ENCODE peak calls at places on chromosomes 1 and 21, in eight cellular contexts. One of them, this sample, is unnamed.

GRCh38 chr1:12745126-12745991 is 641 bp upstream of the CFAP107 start:
- DNase-seq in HL-60: no peak
- DNase-seq in HepG2: no peak
- DNase-seq in PC-3: no peak
- DNase-seq in breast epithelium: no peak
- DNase-seq in bronchial epithelial cell: no peak
- DNase-seq in activated CD8-positive, alpha-beta T cell treated with anti-CD3 and anti-CD28 coated beads for 36 hours: no peak
- DNase-seq in pancreas: no peak
- DNase-seq in this sample: no peak

GRCh38 chr1:55974714-55975441 is 604.5 kb downstream of the PLPP3 start:
- DNase-seq in HL-60: no peak
- DNase-seq in pancreas: no peak
- DNase-seq in activated CD8-positive, alpha-beta T cell treated with anti-CD3 and anti-CD28 coated beads for 36 hours: no peak
- DNase-seq in HepG2: no peak
- DNase-seq in breast epithelium: no peak
- DNase-seq in bronchial epithelial cell: no peak
- DNase-seq in PC-3: peak; percentile 50
- DNase-seq in this sample: no peak

GRCh38 chr1:245434285-245434684 is 279.5 kb downstream of the KIF26B start:
- DNase-seq in activated CD8-positive, alpha-beta T cell treated with anti-CD3 and anti-CD28 coated beads for 36 hours: no peak
- DNase-seq in pancreas: no peak
- DNase-seq in bronchial epithelial cell: no peak
- DNase-seq in HL-60: no peak
- DNase-seq in breast epithelium: no peak
- DNase-seq in PC-3: no peak
- DNase-seq in HepG2: no peak
- DNase-seq in this sample: no peak

GRCh38 chr21:32702702-32703101 is 25.1 kb downstream of the SYNJ1 start:
- DNase-seq in HepG2: no peak
- DNase-seq in pancreas: no peak
- DNase-seq in HL-60: no peak
- DNase-seq in activated CD8-positive, alpha-beta T cell treated with anti-CD3 and anti-CD28 coated beads for 36 hours: no peak
- DNase-seq in breast epithelium: no peak
- DNase-seq in PC-3: peak; percentile 53
- DNase-seq in bronchial epithelial cell: peak; percentile 87
- DNase-seq in this sample: no peak

GRCh38 chr1:77412069-77412793 is 130.4 kb downstream of the AK5 start:
- DNase-seq in activated CD8-positive, alpha-beta T cell treated with anti-CD3 and anti-CD28 coated beads for 36 hours: no peak
- DNase-seq in breast epithelium: no peak
- DNase-seq in PC-3: peak; percentile 92
- DNase-seq in bronchial epithelial cell: peak; percentile 42
- DNase-seq in pancreas: no peak
- DNase-seq in HL-60: peak; percentile 76
- DNase-seq in HepG2: no peak
- DNase-seq in this sample: no peak

GRCh38 chr21:25350056-25350455 is 257.2 kb downstream of the MRPL39 start:
- DNase-seq in pancreas: no peak
- DNase-seq in HL-60: no peak
- DNase-seq in activated CD8-positive, alpha-beta T cell treated with anti-CD3 and anti-CD28 coated beads for 36 hours: peak; percentile 77
- DNase-seq in bronchial epithelial cell: no peak
- DNase-seq in breast epithelium: no peak
- DNase-seq in PC-3: peak; percentile 78
- DNase-seq in HepG2: no peak
- DNase-seq in this sample: no peak

GRCh38 chr1:25795955-25796806 is 3.8 kb upstream of the SELENON start:
- DNase-seq in HepG2: no peak
- DNase-seq in breast epithelium: peak; percentile 79
- DNase-seq in HL-60: no peak
- DNase-seq in PC-3: peak; percentile 16
- DNase-seq in pancreas: peak; percentile 66
- DNase-seq in bronchial epithelial cell: peak; percentile 68
- DNase-seq in activated CD8-positive, alpha-beta T cell treated with anti-CD3 and anti-CD28 coated beads for 36 hours: peak; percentile 84
- DNase-seq in this sample: no peak

GRCh38 chr1:60809204-60809985 is 273.0 kb upstream of the NFIA start:
- DNase-seq in bronchial epithelial cell: no peak
- DNase-seq in activated CD8-positive, alpha-beta T cell treated with anti-CD3 and anti-CD28 coated beads for 36 hours: no peak
- DNase-seq in HL-60: no peak
- DNase-seq in PC-3: no peak
- DNase-seq in HepG2: no peak
- DNase-seq in pancreas: no peak
- DNase-seq in breast epithelium: no peak
- DNase-seq in this sample: no peak

GRCh38 chr1:89974211-89974610 is 20.7 kb upstream of the ZNF326 start:
- DNase-seq in PC-3: no peak
- DNase-seq in breast epithelium: no peak
- DNase-seq in bronchial epithelial cell: no peak
- DNase-seq in HL-60: no peak
- DNase-seq in HepG2: no peak
- DNase-seq in pancreas: no peak
- DNase-seq in activated CD8-positive, alpha-beta T cell treated with anti-CD3 and anti-CD28 coated beads for 36 hours: no peak
- DNase-seq in this sample: no peak

GRCh38 chr1:170670751-170671628 is 7.1 kb downstream of the PRRX1 start:
- DNase-seq in pancreas: no peak
- DNase-seq in bronchial epithelial cell: no peak
- DNase-seq in HepG2: no peak
- DNase-seq in HL-60: no peak
- DNase-seq in breast epithelium: no peak
- DNase-seq in PC-3: no peak
- DNase-seq in activated CD8-positive, alpha-beta T cell treated with anti-CD3 and anti-CD28 coated beads for 36 hours: peak; percentile 58
- DNase-seq in this sample: peak; percentile 79

GRCh38 chr1:29249951-29250581 is 13.7 kb downstream of the PTPRU start:
- DNase-seq in breast epithelium: no peak
- DNase-seq in HepG2: no peak
- DNase-seq in pancreas: no peak
- DNase-seq in activated CD8-positive, alpha-beta T cell treated with anti-CD3 and anti-CD28 coated beads for 36 hours: no peak
- DNase-seq in PC-3: no peak
- DNase-seq in HL-60: no peak
- DNase-seq in bronchial epithelial cell: no peak
- DNase-seq in this sample: no peak

GRCh38 chr1:200336111-200336845 is 73.6 kb downstream of the ZNF281 start:
- DNase-seq in breast epithelium: no peak
- DNase-seq in bronchial epithelial cell: peak; percentile 90
- DNase-seq in HL-60: no peak
- DNase-seq in pancreas: no peak
- DNase-seq in activated CD8-positive, alpha-beta T cell treated with anti-CD3 and anti-CD28 coated beads for 36 hours: no peak
- DNase-seq in HepG2: peak; percentile 53
- DNase-seq in PC-3: peak; percentile 98
- DNase-seq in this sample: no peak

DNA sequence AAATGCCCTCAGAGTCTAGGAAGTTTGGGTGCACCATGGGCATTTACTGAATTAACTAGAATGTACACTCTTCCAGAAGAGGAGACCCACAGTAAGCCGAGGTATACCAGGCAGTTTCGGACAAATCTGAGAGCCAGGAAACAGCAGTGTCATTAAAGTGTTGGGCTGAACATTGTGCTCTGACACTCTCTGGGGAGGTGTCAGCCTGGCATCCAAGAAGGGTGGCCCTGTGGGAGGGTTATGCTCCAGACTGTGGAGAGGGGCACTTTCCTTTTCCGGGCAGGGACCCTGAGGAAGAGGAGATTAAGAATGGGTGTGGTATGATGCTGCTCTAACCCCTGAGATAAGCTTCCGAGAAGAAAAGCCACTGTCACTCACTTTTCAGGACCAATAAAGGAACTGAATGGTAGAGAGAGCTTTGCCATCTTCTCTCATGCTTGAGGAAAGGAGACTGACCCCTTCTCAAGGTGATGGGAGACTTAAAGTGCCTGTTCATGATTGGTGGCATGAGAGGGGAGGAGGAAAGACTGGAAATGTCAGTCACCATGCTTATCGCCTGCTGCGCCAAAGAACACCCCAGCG is 98.2 kb downstream of the UCK2 start:
- DNase-seq in pancreas: no peak
- DNase-seq in breast epithelium: no peak
- DNase-seq in PC-3: no peak
- DNase-seq in activated CD8-positive, alpha-beta T cell treated with anti-CD3 and anti-CD28 coated beads for 36 hours: no peak
- DNase-seq in bronchial epithelial cell: no peak
- DNase-seq in HL-60: no peak
- DNase-seq in HepG2: no peak
- DNase-seq in this sample: no peak
- TF ChIP-seq CTCF in pancreas: no peak
- TF ChIP-seq CTCF in breast epithelium: no peak
- TF ChIP-seq CTCF in PC-3: no peak
- TF ChIP-seq CTCF in activated CD8-positive, alpha-beta T cell treated with anti-CD3 and anti-CD28 coated beads for 36 hours: no peak
- TF ChIP-seq CTCF in bronchial epithelial cell: no peak
- TF ChIP-seq CTCF in HL-60: no peak
- TF ChIP-seq CTCF in HepG2: no peak
- TF ChIP-seq CTCF in this sample: no peak

GRCh38 chr1:152410599-152410998 is 3.5 kb downstream of the CRNN start:
- DNase-seq in bronchial epithelial cell: peak; percentile 21
- DNase-seq in PC-3: no peak
- DNase-seq in activated CD8-positive, alpha-beta T cell treated with anti-CD3 and anti-CD28 coated beads for 36 hours: no peak
- DNase-seq in pancreas: no peak
- DNase-seq in HL-60: no peak
- DNase-seq in HepG2: no peak
- DNase-seq in breast epithelium: peak; percentile 33
- DNase-seq in this sample: no peak

GRCh38 chr1:152411144-152411543 is 2.9 kb downstream of the CRNN start:
- DNase-seq in breast epithelium: no peak
- DNase-seq in bronchial epithelial cell: no peak
- DNase-seq in HepG2: no peak
- DNase-seq in pancreas: peak; percentile 29
- DNase-seq in PC-3: no peak
- DNase-seq in activated CD8-positive, alpha-beta T cell treated with anti-CD3 and anti-CD28 coated beads for 36 hours: no peak
- DNase-seq in HL-60: no peak
- DNase-seq in this sample: no peak

GRCh38 chr1:152411846-152412245 is 2.2 kb downstream of the CRNN start:
- DNase-seq in breast epithelium: no peak
- DNase-seq in PC-3: no peak
- DNase-seq in activated CD8-positive, alpha-beta T cell treated with anti-CD3 and anti-CD28 coated beads for 36 hours: no peak
- DNase-seq in pancreas: no peak
- DNase-seq in HepG2: no peak
- DNase-seq in HL-60: no peak
- DNase-seq in bronchial epithelial cell: no peak
- DNase-seq in this sample: no peak

GRCh38 chr1:152410028-152410427 is 4.0 kb downstream of the CRNN start:
- DNase-seq in PC-3: no peak
- DNase-seq in pancreas: no peak
- DNase-seq in HL-60: no peak
- DNase-seq in breast epithelium: no peak
- DNase-seq in activated CD8-positive, alpha-beta T cell treated with anti-CD3 and anti-CD28 coated beads for 36 hours: no peak
- DNase-seq in HepG2: no peak
- DNase-seq in bronchial epithelial cell: no peak
- DNase-seq in this sample: no peak

GRCh38 chr1:152408664-152409063 is 5.4 kb downstream of the CRNN start:
- DNase-seq in PC-3: no peak
- DNase-seq in bronchial epithelial cell: no peak
- DNase-seq in HepG2: no peak
- DNase-seq in breast epithelium: no peak
- DNase-seq in HL-60: no peak
- DNase-seq in pancreas: no peak
- DNase-seq in activated CD8-positive, alpha-beta T cell treated with anti-CD3 and anti-CD28 coated beads for 36 hours: no peak
- DNase-seq in this sample: no peak
- TF ChIP-seq CTCF in PC-3: no peak
- TF ChIP-seq CTCF in bronchial epithelial cell: no peak
- TF ChIP-seq CTCF in HepG2: no peak
- TF ChIP-seq CTCF in breast epithelium: no peak
- TF ChIP-seq CTCF in HL-60: no peak
- TF ChIP-seq CTCF in pancreas: no peak
- TF ChIP-seq CTCF in activated CD8-positive, alpha-beta T cell treated with anti-CD3 and anti-CD28 coated beads for 36 hours: no peak
- TF ChIP-seq CTCF in this sample: no peak

DNA sequence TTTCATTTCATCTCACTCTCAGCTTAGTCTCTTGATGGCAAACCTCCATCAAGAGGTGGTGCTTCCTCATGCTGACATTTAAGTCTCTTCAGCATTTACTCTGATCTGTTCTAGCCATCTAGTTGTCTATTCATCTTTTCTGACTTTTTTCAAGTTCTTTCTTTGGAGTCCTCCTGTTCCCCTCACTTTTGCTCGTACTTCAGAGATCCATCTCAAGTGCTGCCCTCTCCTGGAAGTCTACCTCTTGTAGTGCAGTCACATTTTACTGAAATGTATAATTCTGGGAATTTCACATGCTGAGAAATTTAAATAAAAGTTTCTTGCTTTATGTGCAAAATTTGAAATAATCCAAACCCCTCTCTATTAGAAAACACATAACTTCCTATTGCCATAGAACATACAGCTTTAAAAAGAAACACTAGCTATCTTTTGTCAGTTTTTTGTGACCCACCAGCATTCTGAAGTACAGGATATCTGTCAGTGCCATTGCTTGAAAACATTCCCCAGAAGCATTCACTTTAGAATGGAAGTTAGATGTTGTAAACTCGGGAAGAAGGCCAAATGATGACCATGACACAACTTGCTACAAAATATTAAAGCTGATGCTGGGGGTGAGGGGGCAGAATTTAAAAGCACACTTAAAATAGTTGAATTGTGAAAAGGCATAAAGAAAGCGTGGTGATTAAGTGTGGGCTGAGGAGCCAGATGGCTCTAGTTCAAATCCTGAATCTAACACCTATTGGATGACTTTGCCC is 21.9 kb downstream of the RLF start:
- DNase-seq in HepG2: peak; percentile 22
- DNase-seq in activated CD8-positive, alpha-beta T cell treated with anti-CD3 and anti-CD28 coated beads for 36 hours: peak; percentile 39
- DNase-seq in pancreas: no peak
- DNase-seq in HL-60: peak; percentile 12
- DNase-seq in PC-3: peak; percentile 59
- DNase-seq in breast epithelium: no peak
- DNase-seq in bronchial epithelial cell: peak; percentile 40
- DNase-seq in this sample: no peak
- TF ChIP-seq CTCF in HepG2: peak; percentile 34
- TF ChIP-seq CTCF in activated CD8-positive, alpha-beta T cell treated with anti-CD3 and anti-CD28 coated beads for 36 hours: no peak
- TF ChIP-seq CTCF in pancreas: no peak
- TF ChIP-seq CTCF in HL-60: no peak
- TF ChIP-seq CTCF in PC-3: peak; percentile 77
- TF ChIP-seq CTCF in breast epithelium: no peak
- TF ChIP-seq CTCF in bronchial epithelial cell: peak; percentile 24
- TF ChIP-seq CTCF in this sample: no peak

DNA sequence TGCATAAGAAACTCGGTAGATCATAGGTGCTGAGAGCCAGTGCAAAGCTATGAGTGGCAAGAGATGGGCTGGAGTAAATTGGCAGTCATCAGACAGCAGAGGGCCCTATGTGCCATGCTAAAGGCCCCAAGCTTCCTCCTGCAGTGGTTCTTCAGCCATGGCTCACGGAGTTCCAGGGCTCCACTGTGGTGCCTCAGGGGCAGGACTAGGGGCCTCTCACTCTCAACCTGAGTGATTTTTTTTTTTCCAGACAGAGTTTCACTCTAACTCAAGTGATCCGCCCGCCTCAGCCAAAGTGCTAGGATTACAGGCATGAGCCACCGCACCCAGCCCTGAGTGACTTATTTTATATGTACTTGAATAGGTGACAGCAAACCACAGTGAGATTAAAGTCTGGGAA is 10.4 kb upstream of the GJA8 start:
- DNase-seq in breast epithelium: no peak
- DNase-seq in pancreas: no peak
- DNase-seq in PC-3: peak; percentile 51
- DNase-seq in HepG2: no peak
- DNase-seq in bronchial epithelial cell: peak; percentile 29
- DNase-seq in activated CD8-positive, alpha-beta T cell treated with anti-CD3 and anti-CD28 coated beads for 36 hours: peak; percentile 15
- DNase-seq in HL-60: peak; percentile 24
- DNase-seq in this sample: no peak
- TF ChIP-seq CTCF in breast epithelium: no peak
- TF ChIP-seq CTCF in pancreas: no peak
- TF ChIP-seq CTCF in PC-3: no peak
- TF ChIP-seq CTCF in HepG2: peak; percentile 12
- TF ChIP-seq CTCF in bronchial epithelial cell: peak; percentile 54
- TF ChIP-seq CTCF in activated CD8-positive, alpha-beta T cell treated with anti-CD3 and anti-CD28 coated beads for 36 hours: no peak
- TF ChIP-seq CTCF in HL-60: no peak
- TF ChIP-seq CTCF in this sample: no peak

This sample was measured in mesothelial cell of epicardium.